ENCODE peak calls at places on chromosomes 3 and 15, in seven cellular contexts. G is fibroblast of lung, E is cardiac muscle cell, T is PC-3, S is mesendoderm, D is neural progenitor cell, I is astrocyte. W is an unnamed sample. For H3K27me3, the result is how much of the 10 kb centered on the place peaks cover.

GRCh38 chr3:15797600-15798303 is at the start of gene ANKRD28:
- DNase-seq in E (peak), I (peak), G (peak), S (peak), T (peak), D (peak), W (no peak)

GRCh38 chr3:84893211-84893610 is 65.6 kb upstream of the CADM2 start:
- DNase-seq in D (no peak), S (no peak), I (no peak), G (no peak), T (no peak), E (no peak), W (no peak)

GRCh38 chr15:38814891-38815290 is 250.3 kb upstream of the RASGRP1 start:
- DNase-seq in I (no peak), G (no peak), T (no peak), D (no peak), S (no peak), E (no peak), W (no peak)

GRCh38 chr3:176776622-176777021 is 420.7 kb downstream of the TBL1XR1 start:
- DNase-seq in I (no peak), G (no peak), D (no peak), S (no peak), E (no peak), T (no peak), W (no peak)

GRCh38 chr15:39432935-39433334 is 147.9 kb upstream of the THBS1 start:
- DNase-seq in G (no peak), I (no peak), D (no peak), S (no peak), E (no peak), T (no peak), W (no peak)

GRCh38 chr15:77983708-77984445 is 93.6 kb downstream of the TBC1D2B start:
- DNase-seq in I (no peak), S (no peak), D (no peak), T (no peak), G (no peak), E (no peak), W (peak)

GRCh38 chr3:79473993-79474392 is 293.8 kb downstream of the ROBO1 start:
- DNase-seq in D (no peak), S (no peak), I (no peak), E (no peak), T (peak), G (peak), W (no peak)

GRCh38 chr3:72234394-72234793 is 449.4 kb upstream of the PROK2 start:
- DNase-seq in D (no peak), T (peak), G (peak), S (no peak), E (peak), I (peak), W (no peak)

GRCh38 chr3:158808697-158809096 is 6.8 kb downstream of the MFSD1 start:
- DNase-seq in D (no peak), E (peak), G (peak), I (peak), T (peak), S (peak), W (no peak)

GRCh38 chr15:74768771-74769342 is 13.0 kb upstream of the CSK start:
- DNase-seq in D (peak), T (peak), I (no peak), S (peak), G (peak), E (peak), W (peak)
- H3K4me3 ChIP-seq in D (no peak), T (peak), I (no peak), S (no peak), G (peak), E (no peak), W (no peak)

GRCh38 chr15:68431037-68431791 is 749 bp downstream of the ITGA11 start:
- DNase-seq in D (peak), S (peak), E (peak), G (no peak), T (no peak), I (no peak), W (peak)
- H3K27me3 ChIP-seq in D (half or more), S (under half), E (half or more), G (under half), T (under half), I (under half), W (half or more)

GRCh38 chr15:93730724-93731123 is 500.6 kb upstream of the MCTP2 start:
- DNase-seq in I (no peak), D (no peak), G (no peak), E (no peak), T (no peak), S (no peak), W (no peak)
- H3K4me3 ChIP-seq in I (no peak), D (no peak), G (no peak), E (no peak), T (no peak), S (no peak), W (no peak)

DNA sequence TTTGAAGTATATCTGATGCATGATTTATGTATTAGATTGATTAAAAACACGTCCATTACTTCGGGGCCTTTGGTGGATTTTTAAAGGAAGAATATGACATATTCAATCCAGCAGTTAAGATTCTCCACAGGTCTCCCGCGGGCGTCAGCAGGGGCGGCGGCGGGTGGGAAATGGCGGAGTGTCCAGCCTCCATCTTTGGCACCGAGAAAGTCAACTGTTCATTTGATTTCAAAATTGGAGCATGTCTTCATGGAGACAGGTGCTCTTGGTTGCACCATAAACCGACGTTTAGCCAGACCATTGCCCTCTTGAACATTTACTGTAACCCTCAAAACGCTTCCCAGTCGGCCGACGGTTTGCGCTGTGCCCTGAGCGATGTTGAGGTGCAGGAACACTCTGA is 7.2 kb upstream of the NANOGP8 start:
- DNase-seq in G (no peak), T (no peak), S (no peak), E (no peak), D (no peak), I (no peak), W (no peak)
- H3K27me3 ChIP-seq in G (under half), T (under half), S (under half), E (under half), D (under half), I (under half), W (under half)

GRCh38 chr3:98897701-98898100 is 3.8 kb downstream of the DCBLD2 start:
- DNase-seq in S (no peak), E (no peak), G (no peak), D (no peak), I (no peak), T (no peak), W (no peak)
- H3K4me3 ChIP-seq in S (no peak), E (no peak), G (peak), D (peak), I (peak), T (peak), W (no peak)

DNA sequence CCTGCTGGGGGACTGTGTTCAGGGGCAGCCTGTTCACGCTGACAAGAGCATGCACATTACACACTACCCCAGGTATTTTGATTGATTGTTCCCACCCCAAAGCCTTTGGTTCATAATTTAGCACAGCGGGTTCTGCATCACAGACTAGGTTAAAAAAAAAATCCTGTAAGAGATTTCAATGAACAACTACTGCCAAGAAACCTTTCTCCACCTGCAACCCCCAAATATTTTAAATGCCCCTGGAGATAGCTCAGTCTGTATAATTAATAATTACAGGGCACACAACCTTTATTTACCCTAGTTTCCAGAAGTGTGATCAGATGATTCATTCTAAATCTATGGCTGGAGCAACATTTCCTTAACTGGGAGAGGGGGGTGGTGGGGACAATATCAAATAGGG is 87.6 kb downstream of the NR2F2 start:
- DNase-seq in S (peak), T (no peak), G (no peak), I (no peak), D (no peak), E (no peak), W (no peak)
- H3K27me3 ChIP-seq in S (half or more), T (half or more), G (under half), I (half or more), D (half or more), E (half or more), W (half or more)

GRCh38 chr3:151315136-151315535 is 1.5 kb downstream of the GPR87 start:
- DNase-seq in D (no peak), S (peak), I (peak), G (peak), E (peak), T (peak), W (no peak)

GRCh38 chr3:151312972-151313371 is 3.6 kb downstream of the GPR87 start:
- DNase-seq in I (no peak), D (no peak), T (no peak), G (no peak), E (no peak), S (no peak), W (no peak)

GRCh38 chr3:151315846-151316245 is 774 bp downstream of the GPR87 start:
- DNase-seq in D (no peak), E (no peak), S (no peak), I (no peak), G (no peak), T (peak), W (no peak)

GRCh38 chr3:151314132-151314531 is 2.5 kb downstream of the GPR87 start:
- DNase-seq in T (no peak), D (no peak), S (no peak), I (no peak), G (no peak), E (no peak), W (no peak)

GRCh38 chr3:151314593-151314992 is 2.0 kb downstream of the GPR87 start:
- DNase-seq in S (peak), D (no peak), E (no peak), G (no peak), I (no peak), T (no peak), W (no peak)
- H3K4me3 ChIP-seq in S (no peak), D (no peak), E (no peak), G (no peak), I (no peak), T (peak), W (no peak)

GRCh38 chr3:12379640-12380407 is 91.0 kb downstream of the PPARG start:
- DNase-seq in D (no peak), I (no peak), E (no peak), G (no peak), T (no peak), S (no peak), W (no peak)
- H3K27me3 ChIP-seq in D (under half), I (under half), E (under half), G (under half), T (under half), S (under half), W (under half)

GRCh38 chr3:4351164-4351855 is 48.1 kb downstream of the SETMAR start:
- DNase-seq in T (no peak), E (peak), D (no peak), I (peak), G (peak), S (no peak), W (no peak)
- H3K4me3 ChIP-seq in T (no peak), E (no peak), D (no peak), I (peak), G (peak), S (no peak), W (no peak)

GRCh38 chr15:65451989-65452388 is 29.2 kb upstream of the IGDCC4 start:
- DNase-seq in S (no peak), E (no peak), D (no peak), G (no peak), T (no peak), I (no peak), W (no peak)

GRCh38 chr15:65450556-65450955 is 27.8 kb upstream of the IGDCC4 start:
- DNase-seq in T (no peak), I (no peak), G (no peak), S (no peak), D (no peak), E (no peak), W (no peak)

DNA sequence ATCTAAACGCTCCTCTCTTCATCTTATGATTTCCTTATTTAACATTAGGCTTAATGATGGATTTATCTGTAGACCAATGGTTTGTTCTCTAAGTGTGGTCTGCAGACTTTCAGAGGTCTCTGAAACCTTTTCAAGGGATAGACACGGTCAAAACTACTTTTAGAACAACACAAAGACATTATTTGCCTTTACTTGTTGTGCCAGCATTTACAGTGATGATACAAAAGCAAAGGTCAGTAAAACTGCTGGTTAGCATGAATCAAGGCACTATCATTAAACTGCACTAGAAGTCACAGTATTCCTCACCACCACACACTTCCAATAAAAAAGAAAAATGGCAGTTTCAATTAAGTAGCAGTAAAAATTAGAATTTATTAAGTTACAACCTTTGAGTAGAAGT is 24.4 kb upstream of the IGDCC4 start:
- DNase-seq in I (no peak), S (no peak), T (no peak), D (no peak), G (no peak), E (no peak), W (no peak)
- H3K27me3 ChIP-seq in I (under half), S (under half), T (under half), D (under half), G (under half), E (under half), W (under half)

W was measured in H7.